ENCODE peak calls at places on chromosome 7, in six cellular contexts. P is RWPE1; V is activated naive CD4-positive, alpha-beta T cell; S is esophagus squamous epithelium; F is prostate gland; H is GM20000. L is an unnamed sample.

GRCh38 chr7:15836041-15836440 is 149.6 kb upstream of the MEOX2 start:
- DNase-seq in P (no peak), V (no peak), S (no peak), F (no peak), H (no peak), L (no peak)

GRCh38 chr7:125020801-125021200 is 91.2 kb upstream of the POT1 start:
- DNase-seq in P (no peak), V (no peak), S (no peak), F (no peak), H (no peak), L (no peak)

GRCh38 chr7:111867348-111867931 is 305.1 kb upstream of the IMMP2L start:
- DNase-seq in P (no peak), V (no peak), S (no peak), F (no peak), H (no peak), L (no peak)

GRCh38 chr7:142542938-142543337 is 206.3 kb upstream of the PRSS1 start:
- DNase-seq in P (no peak), V (no peak), S (no peak), F (no peak), H (no peak), L (no peak)

GRCh38 chr7:85821926-85822325 is 635.1 kb upstream of the SEMA3D start:
- DNase-seq in P (no peak), V (no peak), S (no peak), F (no peak), H (no peak), L (no peak)

GRCh38 chr7:2845193-2845592 is 1.1 kb upstream of the GNA12 start:
- DNase-seq in P (no peak), V (no peak), S (no peak), F (no peak), H (no peak), L (no peak)

GRCh38 chr7:95427123-95427522 is 7.7 kb downstream of the PON2 start:
- DNase-seq in P (no peak), V (no peak), S (no peak), F (no peak), H (no peak), L (no peak)

GRCh38 chr7:12518920-12519681 is 51.4 kb upstream of the SCIN start:
- DNase-seq in P (peak), V (no peak), S (no peak), F (no peak), H (peak), L (no peak)

GRCh38 chr7:36686499-36686898 is 37.8 kb downstream of the AOAH start:
- DNase-seq in P (peak), V (peak), S (no peak), F (no peak), H (no peak), L (no peak)

GRCh38 chr7:108299251-108300014 is 156.8 kb downstream of the NRCAM start:
- DNase-seq in P (no peak), V (no peak), S (no peak), F (no peak), H (no peak), L (no peak)

GRCh38 chr7:87505122-87505521 is 29.6 kb upstream of the ABCB4 start:
- DNase-seq in P (no peak), V (no peak), S (no peak), F (no peak), H (no peak), L (no peak)

GRCh38 chr7:78473011-78473410 is 674.4 kb downstream of the PHTF2 start:
- DNase-seq in P (no peak), V (no peak), S (no peak), F (no peak), H (no peak), L (no peak)

GRCh38 chr7:156640257-156640948 is at the start of gene RNF32:
- DNase-seq in P (peak), V (peak), S (peak), F (peak), H (peak), L (peak)

GRCh38 chr7:120833551-120833950 is 24.4 kb downstream of the TSPAN12 start:
- DNase-seq in P (no peak), V (no peak), S (no peak), F (no peak), H (no peak), L (no peak)

GRCh38 chr7:122155566-122155965 is 11.5 kb upstream of the AASS start:
- DNase-seq in P (no peak), V (no peak), S (no peak), F (no peak), H (no peak), L (no peak)

GRCh38 chr7:51827641-51828040 is 511.0 kb upstream of the COBL start:
- DNase-seq in P (no peak), V (no peak), S (no peak), F (no peak), H (no peak), L (no peak)

GRCh38 chr7:107387077-107387476 is 82.8 kb upstream of the GPR22 start:
- DNase-seq in P (no peak), V (no peak), S (no peak), F (no peak), H (no peak), L (no peak)

GRCh38 chr7:37657798-37658197 is 25.8 kb upstream of the GPR141 start:
- DNase-seq in P (no peak), V (no peak), S (no peak), F (no peak), H (no peak), L (no peak)

GRCh38 chr7:39566056-39566921 is at the start of gene YAE1:
- DNase-seq in P (peak), V (peak), S (peak), F (peak), H (peak), L (peak)

GRCh38 chr7:150755473-150756099 is 18.4 kb downstream of the GIMAP5 start:
- DNase-seq in P (no peak), V (peak), S (no peak), F (no peak), H (peak), L (no peak)

L was measured in HTR-8/SVneo.